ENCODE peak calls at places on chromosome 17, in five cellular contexts. Q is GM12878, A is K562, D is SK-N-SH, M is HepG2. W is an unnamed sample.

GRCh38 chr17:54956802-54957201 is 11.7 kb downstream of the COX11 start:
- DNase-seq in Q (no peak), A (no peak), D (no peak), M (no peak), W (no peak)

GRCh38 chr17:73331060-73331459 is 19.3 kb upstream of the CDC42EP4 start:
- DNase-seq in Q (no peak), A (no peak), D (no peak), M (no peak), W (no peak)

GRCh38 chr17:1498869-1499268 is 6.4 kb upstream of the MYO1C start:
- DNase-seq in Q (no peak), A (no peak), D (no peak), M (no peak), W (no peak)

GRCh38 chr17:64387545-64388171 is 3.0 kb downstream of the PECAM1 start:
- DNase-seq in Q (no peak), A (no peak), D (no peak), M (no peak), W (no peak)

GRCh38 chr17:40326014-40326831 is 17.2 kb downstream of the RARA start:
- DNase-seq in Q (no peak), A (no peak), D (no peak), M (peak), W (no peak)

GRCh38 chr17:63425478-63425877 is 20.6 kb downstream of the CYB561 start:
- DNase-seq in Q (peak), A (peak), D (peak), M (peak), W (no peak)

GRCh38 chr17:45022288-45022648 is 29.2 kb downstream of the DCAKD start:
- DNase-seq in Q (no peak), A (no peak), D (no peak), M (no peak), W (no peak)

GRCh38 chr17:77783991-77784820 is 174.3 kb upstream of the TNRC6C start:
- DNase-seq in Q (no peak), A (no peak), D (no peak), M (no peak), W (no peak)

GRCh38 chr17:70848785-70849184 is 679.5 kb downstream of the KCNJ2 start:
- DNase-seq in Q (no peak), A (no peak), D (no peak), M (no peak), W (no peak)

GRCh38 chr17:47694818-47695663 is 1.1 kb downstream of the TBKBP1 start:
- DNase-seq in Q (no peak), A (peak), D (peak), M (no peak), W (no peak)

GRCh38 chr17:17342242-17342945 is 39.2 kb downstream of the NT5M start:
- DNase-seq in Q (no peak), A (no peak), D (no peak), M (no peak), W (no peak)

GRCh38 chr17:56966277-56966676 is 5.4 kb upstream of the COIL start:
- DNase-seq in Q (no peak), A (no peak), D (no peak), M (no peak), W (no peak)

GRCh38 chr17:41869426-41869825 is 4.2 kb upstream of the KLHL11 start:
- DNase-seq in Q (no peak), A (no peak), D (no peak), M (no peak), W (no peak)

GRCh38 chr17:12966413-12966812 is 51.4 kb downstream of the ELAC2 start:
- DNase-seq in Q (no peak), A (no peak), D (no peak), M (no peak), W (no peak)

GRCh38 chr17:41428591-41429326 is 4.4 kb upstream of the KRT37 start:
- DNase-seq in Q (no peak), A (no peak), D (no peak), M (peak), W (no peak)

GRCh38 chr17:21463779-21464407 is 87.7 kb downstream of the KCNJ12 start:
- DNase-seq in Q (no peak), A (no peak), D (no peak), M (no peak), W (no peak)

GRCh38 chr17:64244165-64244564 is 18.9 kb downstream of the TEX2 start:
- DNase-seq in Q (no peak), A (no peak), D (no peak), M (no peak), W (no peak)

GRCh38 chr17:81924557-81925532 is 2.7 kb downstream of the MAFG start:
- DNase-seq in Q (no peak), A (peak), D (no peak), M (peak), W (no peak)

GRCh38 chr17:81193051-81193410 is 27.0 kb upstream of the AATK start:
- DNase-seq in Q (no peak), A (no peak), D (no peak), M (no peak), W (no peak)

GRCh38 chr17:77493901-77494663 is 353.3 kb downstream of the SEC14L1 start:
- DNase-seq in Q (no peak), A (no peak), D (peak), M (no peak), W (no peak)

GRCh38 chr17:57876023-57876865 is 26.4 kb upstream of the MRPS23 start:
- DNase-seq in Q (no peak), A (no peak), D (no peak), M (no peak), W (no peak)

DNA sequence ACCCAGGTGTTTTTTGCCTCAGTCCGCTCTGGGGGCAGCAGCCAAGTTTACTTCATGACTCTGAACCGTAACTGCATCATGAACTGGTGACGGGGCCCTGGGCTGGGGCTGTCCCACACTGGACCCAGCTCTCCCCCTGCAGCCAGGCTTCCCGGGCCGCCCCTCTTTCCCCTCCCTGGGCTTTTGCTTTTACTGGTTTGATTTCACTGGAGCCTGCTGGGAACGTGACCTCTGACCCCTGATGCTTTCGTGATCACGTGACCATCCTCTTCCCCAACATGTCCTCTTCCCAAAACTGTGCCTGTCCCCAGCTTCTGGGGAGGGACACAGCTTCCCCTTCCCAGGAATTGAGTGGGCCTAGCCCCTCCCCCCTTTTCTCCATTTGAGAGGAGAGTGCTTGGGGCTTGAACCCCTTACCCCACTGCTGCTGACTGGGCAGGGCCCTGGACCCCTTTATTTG is 2.1 kb upstream of the C17orf107 start:
- DNase-seq in Q (no peak), A (no peak), D (no peak), M (no peak), W (no peak)
- TF ChIP-seq USF2 in Q (no peak), A (peak), D (no peak), M (no peak), W (peak)

GRCh38 chr17:18966831-18967624 is 15.1 kb downstream of the SLC5A10 start:
- DNase-seq in Q (no peak), A (no peak), D (no peak), M (no peak), W (no peak)
- TF ChIP-seq POLR2AphosphoS5 in Q (no peak), A (no peak), D (no peak), M (no peak), W (no peak)

GRCh38 chr17:35748323-35748960 is 4.6 kb downstream of the GAS2L2 start:
- DNase-seq in Q (no peak), A (no peak), D (peak), M (no peak), W (no peak)
- H2AFZ ChIP-seq in Q (no peak), A (no peak), D (no peak), M (no peak), W (no peak)

DNA sequence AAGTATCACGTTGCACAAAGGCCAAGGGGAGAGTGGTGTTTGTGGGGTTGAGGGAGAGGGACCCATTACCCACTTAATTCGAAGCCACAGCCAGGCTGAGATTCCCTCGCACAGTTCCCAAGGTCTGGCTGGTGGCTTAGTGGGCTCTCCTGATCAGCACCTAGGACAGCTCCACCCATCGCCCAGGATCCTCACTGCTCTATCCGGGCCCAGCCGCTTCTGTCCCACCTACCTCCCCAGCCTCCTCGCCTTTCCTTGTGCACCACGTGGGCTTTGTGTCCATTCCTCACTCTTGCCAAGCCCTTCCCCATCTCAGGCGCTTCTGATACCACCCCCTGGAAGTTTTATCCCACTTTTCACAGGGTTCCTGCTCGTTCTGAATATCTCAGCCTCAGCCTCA is 163.5 kb downstream of the CCT6B start:
- DNase-seq in Q (no peak), A (peak), D (no peak), M (peak), W (peak)
- TF ChIP-seq USF2 in Q (no peak), A (peak), D (no peak), M (no peak), W (peak)

DNA sequence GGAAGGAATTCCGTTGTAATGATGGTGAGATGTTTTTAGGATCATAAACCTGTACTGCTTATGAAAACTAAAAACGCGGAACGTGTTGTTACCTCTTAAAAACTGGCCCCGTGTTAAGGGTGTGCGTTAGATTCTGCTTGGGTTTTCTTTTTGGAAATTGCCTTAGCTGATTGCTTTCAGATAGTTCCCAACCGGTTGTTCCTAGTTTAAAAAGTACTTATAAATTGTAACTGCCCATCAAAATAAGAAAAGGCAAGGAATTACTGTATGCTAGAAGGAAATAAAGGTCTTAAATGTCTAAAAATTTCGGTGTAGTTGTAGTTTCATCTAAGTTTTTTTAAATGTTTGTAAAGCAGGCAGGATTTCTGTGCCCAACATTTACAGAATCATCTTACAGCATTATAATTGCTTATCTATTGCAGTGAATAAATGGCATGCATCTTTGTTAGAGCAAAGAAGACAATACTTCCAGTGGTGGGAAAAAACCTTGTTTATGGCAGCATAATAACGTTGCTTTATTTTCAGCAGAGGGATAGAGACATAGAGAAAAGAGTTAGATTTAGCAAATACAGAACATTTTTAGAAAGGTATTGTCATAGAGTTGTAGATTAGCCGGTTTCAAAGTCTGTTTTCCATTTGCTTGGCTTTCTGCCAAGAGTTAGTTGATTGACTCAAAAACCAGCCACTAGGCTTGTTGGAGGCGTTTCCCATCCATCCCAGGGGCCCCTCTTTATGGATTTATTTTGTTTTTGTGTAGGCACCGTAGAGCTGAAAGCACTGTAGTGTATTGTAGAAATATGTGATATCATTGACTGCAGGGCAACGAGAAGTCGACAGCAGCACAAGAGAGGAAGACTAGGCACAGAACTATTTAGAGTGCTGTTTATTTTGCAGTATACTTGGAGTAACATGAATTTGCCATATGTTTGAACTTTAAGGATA is 1.7 kb downstream of the PPM1D start:
- DNase-seq in Q (peak), A (peak), D (peak), M (peak), W (no peak)
- TF ChIP-seq POLR2AphosphoS5 in Q (peak), A (peak), D (no peak), M (peak), W (no peak)

GRCh38 chr17:50157891-50158290 is 7.4 kb upstream of the PPP1R9B start:
- DNase-seq in Q (no peak), A (no peak), D (no peak), M (no peak), W (no peak)
- H2AFZ ChIP-seq in Q (no peak), A (peak), D (no peak), M (no peak), W (peak)

W was measured in H1.